ENCODE peak calls at places on chromosome 2, in eight cellular contexts. E is GM12865, S is KG1, R is fibroblast of mammary gland, K is spleen, M is NCI-H2081, C is AML-193, P is astrocyte. W is an unnamed sample.

GRCh38 chr2:34161546-34161945 is 562.4 kb upstream of the FAM98A start:
- DNase-seq in P (no peak), S (no peak), R (no peak), M (no peak), C (no peak), E (no peak), K (no peak), W (no peak)

GRCh38 chr2:104443137-104443536 is 410.8 kb upstream of the POU3F3 start:
- DNase-seq in M (no peak), R (no peak), E (no peak), K (no peak), P (no peak), S (peak; percentile 22), C (peak; percentile 91), W (no peak)

GRCh38 chr2:100780203-100781008 is 39.5 kb upstream of the NPAS2 start:
- DNase-seq in P (peak; percentile 85), K (no peak), S (no peak), C (peak; percentile 54), E (no peak), R (no peak), M (no peak), W (no peak)

GRCh38 chr2:96534701-96535181 is 1.8 kb upstream of the ARID5A start:
- DNase-seq in C (no peak), S (no peak), P (no peak), E (no peak), R (no peak), M (peak; percentile 77), K (peak; percentile 59), W (no peak)

GRCh38 chr2:235235977-235236767 is 257.7 kb upstream of the AGAP1 start:
- DNase-seq in P (peak; percentile 17), E (no peak), M (no peak), S (no peak), K (no peak), R (peak; percentile 5), C (no peak), W (no peak)

GRCh38 chr2:68403199-68403644 is 38.1 kb downstream of the PLEK start:
- DNase-seq in K (no peak), C (no peak), M (no peak), E (peak; percentile 56), S (no peak), P (no peak), R (no peak), W (peak; percentile 45)

GRCh38 chr2:64861338-64862000 is 127.7 kb upstream of the SLC1A4 start:
- DNase-seq in C (no peak), M (no peak), S (no peak), E (no peak), R (no peak), K (no peak), P (no peak), W (no peak)

GRCh38 chr2:177124371-177124770 is 88.2 kb upstream of the HNRNPA3 start:
- DNase-seq in E (no peak), C (no peak), P (no peak), K (no peak), R (no peak), M (no peak), S (no peak), W (no peak)

GRCh38 chr2:175414872-175415487 is 233.5 kb upstream of the ATP5MC3 start:
- DNase-seq in E (peak; percentile 48), C (peak; percentile 75), M (peak; percentile 63), P (peak; percentile 31), K (no peak), R (peak; percentile 74), S (no peak), W (no peak)

GRCh38 chr2:9983413-9984216 is 32.1 kb downstream of the GRHL1 start:
- DNase-seq in R (peak; percentile 68), S (no peak), K (no peak), E (no peak), C (no peak), M (no peak), P (peak; percentile 73), W (no peak)

GRCh38 chr2:159658887-159659437 is 42.6 kb upstream of the BAZ2B start:
- DNase-seq in S (no peak), R (peak; percentile 65), K (no peak), M (no peak), E (no peak), P (peak; percentile 52), C (no peak), W (no peak)

GRCh38 chr2:154771664-154772284 is 73.3 kb downstream of the KCNJ3 start:
- DNase-seq in C (no peak), E (peak; percentile 3), K (no peak), R (no peak), S (no peak), M (no peak), P (no peak), W (no peak)

GRCh38 chr2:27627963-27628766 is 647 bp downstream of the CCDC121 start:
- DNase-seq in K (no peak), R (peak; percentile 95), C (peak; percentile 6), S (no peak), E (peak; percentile 9), M (no peak), P (peak; percentile 99), W (no peak)

GRCh38 chr2:1482981-1483380 is 69.7 kb downstream of the TPO start:
- DNase-seq in P (no peak), K (peak; percentile 40), E (no peak), M (no peak), S (no peak), C (no peak), R (no peak), W (no peak)

GRCh38 chr2:41782306-41783158 is 265.3 kb upstream of the PKDCC start:
- DNase-seq in M (peak; percentile 63), C (no peak), S (peak; percentile 40), E (peak; percentile 50), R (peak; percentile 37), K (no peak), P (peak; percentile 2), W (no peak)

GRCh38 chr2:166211079-166211478 is 83.3 kb upstream of the SCN1A start:
- DNase-seq in C (no peak), K (no peak), M (no peak), S (no peak), E (no peak), R (no peak), P (no peak), W (no peak)

GRCh38 chr2:169354244-169354643 is 8.1 kb downstream of the LRP2 start:
- DNase-seq in K (no peak), M (no peak), R (no peak), S (no peak), E (no peak), P (no peak), C (no peak), W (no peak)

GRCh38 chr2:240957656-240958365 is 40.6 kb upstream of the SNED1 start:
- DNase-seq in K (no peak), P (no peak), R (no peak), S (no peak), E (no peak), M (no peak), C (no peak), W (no peak)

GRCh38 chr2:189466656-189467055 is 25.4 kb downstream of the WDR75 start:
- DNase-seq in S (no peak), E (peak; percentile 21), P (no peak), R (peak; percentile 46), M (no peak), C (peak; percentile 47), K (no peak), W (peak; percentile 25)